ENCODE peak calls at places on chromosomes 12 and 14, in four cellular contexts. N, Q, J and V are unnamed samples.

GRCh38 chr12:58095002-58095401 is 153.6 kb downstream of the ATP23 start:
- DNase-seq in N (no peak), Q (no peak), J (no peak), V (no peak)

GRCh38 chr14:102182190-102182589 is 42.5 kb downstream of the WDR20 start:
- DNase-seq in N (peak; percentile 33), Q (peak; percentile 62), J (no peak), V (no peak)

GRCh38 chr12:42707312-42707711 is 117.8 kb upstream of the PRICKLE1 start:
- DNase-seq in N (no peak), Q (no peak), J (no peak), V (no peak)

GRCh38 chr14:100322138-100322957 is 791 bp upstream of the SLC25A47 start:
- DNase-seq in N (no peak), Q (no peak), J (no peak), V (no peak)

GRCh38 chr12:89427508-89428156 is 75.3 kb upstream of the DUSP6 start:
- DNase-seq in N (peak; percentile 52), Q (no peak), J (no peak), V (no peak)

GRCh38 chr12:115763982-115764621 is 513.4 kb downstream of the MED13L start:
- DNase-seq in N (peak; percentile 23), Q (no peak), J (no peak), V (peak; percentile 37)

GRCh38 chr12:2337031-2338010 is 284.5 kb downstream of the CACNA1C start:
- DNase-seq in N (no peak), Q (no peak), J (no peak), V (no peak)

GRCh38 chr12:27635349-27635972 is 60.8 kb upstream of the REP15 start:
- DNase-seq in N (peak; percentile 74), Q (peak; percentile 77), J (no peak), V (peak; percentile 46)

GRCh38 chr14:95256776-95257060 is 63.0 kb downstream of the CLMN start:
- DNase-seq in N (no peak), Q (no peak), J (no peak), V (no peak)

GRCh38 chr12:87082756-87083155 is 826.6 kb upstream of the MGAT4C start:
- DNase-seq in N (no peak), Q (no peak), J (no peak), V (no peak)

GRCh38 chr12:98373019-98373554 is 142.3 kb upstream of the TMPO start:
- DNase-seq in N (peak; percentile 62), Q (peak; percentile 51), J (peak; percentile 62), V (peak; percentile 84)

GRCh38 chr12:18130855-18131254 is 40.9 kb upstream of the RERGL start:
- DNase-seq in N (no peak), Q (no peak), J (no peak), V (no peak)

GRCh38 chr12:31496257-31496656 is 94.7 kb downstream of the DENND5B start:
- DNase-seq in N (no peak), Q (peak; percentile 37), J (no peak), V (no peak)

GRCh38 chr12:32005496-32006125 is 46.4 kb downstream of the RESF1 start:
- DNase-seq in N (no peak), Q (no peak), J (no peak), V (peak; percentile 89)

GRCh38 chr14:106490442-106490841 is 964.1 kb downstream of the TMEM121 start:
- DNase-seq in N (no peak), Q (no peak), J (no peak), V (no peak)

GRCh38 chr12:13091831-13092230 is 11.6 kb downstream of the GSG1 start:
- DNase-seq in N (no peak), Q (no peak), J (no peak), V (no peak)
- H3K18ac ChIP-seq in N (no peak overlapping the region), Q (no peak overlapping the region), J (no peak overlapping the region), V (no peak overlapping the region)

GRCh38 chr14:104688755-104689619 is at the start of gene INF2:
- DNase-seq in N (peak; percentile 64), Q (peak; percentile 32), J (peak; percentile 54), V (peak; percentile 65)
- H2BK120ac ChIP-seq in N (peak within 1 kb of the TSS; percentile 81), Q (peak within 1 kb of the TSS; percentile 66), J (peak within 1 kb of the TSS; percentile 96), V (peak within 1 kb of the TSS; percentile 28)

GRCh38 chr12:53379389-53380103 is 430 bp upstream of the SP1 start:
- DNase-seq in N (peak; percentile 100), Q (peak; percentile 100), J (peak; percentile 100), V (peak; percentile 100)

GRCh38 chr12:53380104-53380796 is at the start of gene SP1:
- DNase-seq in N (peak; percentile 93), Q (peak; percentile 93), J (no peak), V (peak; percentile 95)

GRCh38 chr12:53383258-53383657 is 3.3 kb downstream of the SP1 start:
- DNase-seq in N (no peak), Q (no peak), J (no peak), V (no peak)

GRCh38 chr12:53380797-53381738 is 1.1 kb downstream of the SP1 start:
- DNase-seq in N (peak; percentile 73), Q (peak; percentile 57), J (no peak), V (peak; percentile 77)

GRCh38 chr12:53381739-53382630 is 2.0 kb downstream of the SP1 start:
- DNase-seq in N (peak; percentile 67), Q (peak; percentile 44), J (no peak), V (peak; percentile 91)
- H3K18ac ChIP-seq in N (no peak overlapping the region), Q (peak overlapping the region; percentile 48), J (no peak overlapping the region), V (no peak overlapping the region)

DNA sequence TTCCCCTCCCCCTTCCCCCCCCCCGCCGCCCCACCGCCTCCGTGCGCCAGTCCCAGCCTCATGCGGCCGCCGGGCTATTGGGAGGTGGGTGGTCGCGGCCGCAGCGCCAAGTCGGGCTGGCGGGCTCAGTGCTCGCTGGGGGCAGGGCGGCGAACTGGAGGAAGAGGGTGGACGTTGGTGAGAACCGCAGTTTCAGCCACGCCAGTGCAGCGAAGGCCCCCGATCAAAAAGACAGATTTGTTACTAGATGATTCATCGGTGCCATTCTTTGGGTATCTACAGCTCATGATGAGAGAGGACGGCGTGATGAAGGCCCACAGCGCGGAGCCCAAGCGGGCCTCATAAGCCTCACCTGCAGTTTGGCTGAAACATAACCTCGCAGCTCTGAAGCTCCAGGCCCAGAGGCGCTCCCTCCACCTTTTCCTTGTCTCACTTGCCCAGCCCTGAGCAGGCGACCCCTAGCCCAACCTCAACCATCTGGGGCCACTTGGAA is 20.0 kb downstream of the SLC2A3 start:
- DNase-seq in N (peak; percentile 39), Q (no peak), J (no peak), V (peak; percentile 66)
- H2BK120ac ChIP-seq in N (no peak overlapping the region), Q (no peak overlapping the region), J (no peak overlapping the region), V (no peak overlapping the region)

GRCh38 chr14:77120771-77121743 is 20.5 kb downstream of the ZDHHC22 start:
- DNase-seq in N (no peak), Q (no peak), J (no peak), V (no peak)
- H3K18ac ChIP-seq in N (no peak overlapping the region), Q (no peak overlapping the region), J (no peak overlapping the region), V (no peak overlapping the region)

GRCh38 chr12:76881152-76881551 is 2.3 kb upstream of the CSRP2 start:
- DNase-seq in N (no peak), Q (no peak), J (no peak), V (no peak)

GRCh38 chr12:76879710-76880025 is 849 bp upstream of the CSRP2 start:
- DNase-seq in N (no peak), Q (no peak), J (no peak), V (no peak)

GRCh38 chr12:76880156-76881023 is 1.6 kb upstream of the CSRP2 start:
- DNase-seq in N (peak; percentile 71), Q (peak; percentile 88), J (no peak), V (no peak)

GRCh38 chr12:76878045-76878898 is 547 bp downstream of the CSRP2 start:
- DNase-seq in N (peak; percentile 62), Q (no peak), J (peak; percentile 58), V (peak; percentile 85)

GRCh38 chr12:76878899-76879709 is at the start of gene CSRP2:
- DNase-seq in N (peak; percentile 98), Q (peak; percentile 87), J (peak; percentile 96), V (peak; percentile 96)
- H2BK120ac ChIP-seq in N (peak within 1 kb of the TSS; percentile 86), Q (peak within 1 kb of the TSS; percentile 86), J (no peak within 1 kb of the TSS), V (no peak within 1 kb of the TSS)

GRCh38 chr14:24429395-24430142 is at the start of the genes CBLN3 and KHNYN:
- DNase-seq in N (peak; percentile 96), Q (peak; percentile 92), J (peak; percentile 72), V (peak; percentile 92)
- H3K18ac ChIP-seq in N (peak within 1 kb of the TSS; percentile 88), Q (peak within 1 kb of the TSS; percentile 86), J (peak within 1 kb of the TSS; percentile 90), V (peak within 1 kb of the TSS; percentile 91)

GRCh38 chr14:72906879-72907278 is 13.0 kb upstream of the DPF3 start:
- DNase-seq in N (no peak), Q (no peak), J (no peak), V (no peak)
- H2BK120ac ChIP-seq in N (no peak overlapping the region), Q (peak overlapping the region; percentile 91), J (no peak overlapping the region), V (no peak overlapping the region)

DNA sequence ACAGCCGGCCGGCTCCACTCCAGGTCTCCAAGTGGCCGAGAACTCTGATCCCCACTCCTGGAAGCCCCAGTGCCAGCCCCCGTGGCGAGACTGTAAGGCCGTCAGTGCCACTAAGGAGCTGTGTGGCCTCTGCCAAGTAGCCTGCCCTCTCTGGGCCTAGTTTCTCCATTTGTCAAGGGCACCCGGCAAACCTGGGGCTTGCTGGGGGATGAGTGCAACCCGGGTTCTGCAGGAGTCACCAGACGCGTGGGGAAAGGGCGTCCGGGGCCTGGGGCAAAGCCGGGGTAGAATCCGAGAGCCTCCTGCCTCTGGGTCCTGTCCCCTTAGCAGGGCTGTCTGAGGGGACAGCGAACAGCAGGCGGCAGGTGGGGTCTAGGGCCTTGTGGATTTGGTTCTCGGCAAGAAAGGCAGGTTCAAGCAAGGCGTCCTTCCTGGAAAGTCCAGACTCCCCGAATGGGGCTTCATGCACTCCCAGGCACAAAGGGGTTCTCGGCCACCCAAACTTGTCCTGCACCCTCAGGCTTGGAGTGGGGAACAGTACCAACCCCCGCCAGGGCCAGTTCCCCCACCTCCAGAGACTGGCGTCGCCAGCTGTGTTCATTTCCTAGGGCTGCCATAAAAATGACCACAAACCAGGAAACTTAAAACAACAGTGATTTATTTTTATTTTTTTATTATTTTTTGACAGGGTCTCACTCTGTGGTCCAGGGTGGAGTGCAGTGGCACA is 56.0 kb downstream of the NCOR2 start:
- DNase-seq in N (no peak), Q (no peak), J (no peak), V (no peak)
- H3K18ac ChIP-seq in N (no peak overlapping the region), Q (no peak overlapping the region), J (peak overlapping the region; percentile 87), V (no peak overlapping the region)